ENCODE peak calls at places on chromosomes 2 and 18, in four cellular contexts. J is neural crest cell, V is nephron progenitor cell, R is body of pancreas. D is an unnamed sample.
A peak's percentile ranks its signal among the peaks of the same experiment; 100 is the strongest.

GRCh38 chr2:177553176-177553909 is 160.8 kb downstream of the AGPS start:
- DNase-seq in J (no peak), R (no peak), V (no peak), D (peak; percentile 28)

GRCh38 chr18:7370812-7371211 is 139.9 kb downstream of the LRRC30 start:
- DNase-seq in V (no peak), J (no peak), R (peak; percentile 32), D (no peak)

GRCh38 chr18:27413495-27414401 is 228.6 kb upstream of the CHST9 start:
- DNase-seq in V (no peak), R (no peak), J (no peak), D (peak; percentile 98)

GRCh38 chr2:37790462-37790861 is 119.0 kb upstream of the CDC42EP3 start:
- DNase-seq in V (no peak), J (no peak), R (no peak), D (no peak)

GRCh38 chr2:133954636-133955035 is 299.2 kb upstream of the MGAT5 start:
- DNase-seq in V (no peak), R (no peak), J (no peak), D (no peak)

GRCh38 chr2:235230809-235231601 is 262.8 kb upstream of the AGAP1 start:
- DNase-seq in J (no peak), R (no peak), V (no peak), D (peak; percentile 12)

GRCh38 chr2:100518801-100519200 is 44.0 kb upstream of the PDCL3 start:
- DNase-seq in J (no peak), V (no peak), R (no peak), D (peak; percentile 51)

GRCh38 chr18:7856099-7856498 is 289.0 kb downstream of the PTPRM start:
- DNase-seq in R (no peak), V (no peak), J (no peak), D (no peak)

GRCh38 chr2:65231892-65232477 is 4.4 kb downstream of the ACTR2 start:
- DNase-seq in J (no peak), R (no peak), V (no peak), D (no peak)

GRCh38 chr18:32383040-32383819 is 87.5 kb downstream of the GAREM1 start:
- DNase-seq in J (no peak), V (no peak), R (peak; percentile 63), D (peak; percentile 95)

GRCh38 chr18:79587298-79588125 is 92.1 kb upstream of the CTDP1 start:
- DNase-seq in R (peak; percentile 7), J (no peak), V (peak; percentile 1), D (no peak)

GRCh38 chr2:118657451-118657850 is 190.0 kb downstream of the EN1 start:
- DNase-seq in R (no peak), V (no peak), J (no peak), D (no peak)

GRCh38 chr2:1633092-1633721 is 111.1 kb downstream of the PXDN start:
- DNase-seq in R (no peak), V (no peak), J (no peak), D (no peak)

GRCh38 chr18:36199691-36200295 is 12.5 kb downstream of the MOCOS start:
- DNase-seq in V (no peak), R (no peak), J (no peak), D (no peak)

GRCh38 chr18:29892960-29893558 is 1149.5 kb downstream of the DSC3 start:
- DNase-seq in R (no peak), V (no peak), J (no peak), D (no peak)

GRCh38 chr2:240286596-240286995 is 146.1 kb upstream of the OTOS start:
- DNase-seq in J (no peak), V (no peak), R (no peak), D (no peak)

GRCh38 chr18:63637703-63638102 is 6.4 kb downstream of the SERPINB4 start:
- DNase-seq in V (no peak), R (no peak), J (no peak), D (no peak)

GRCh38 chr2:233435436-233436190 is 81.3 kb downstream of the DGKD start:
- DNase-seq in R (no peak), V (no peak), J (no peak), D (no peak)

GRCh38 chr2:188046437-188046836 is 245.2 kb upstream of the GULP1 start:
- DNase-seq in R (no peak), V (no peak), J (no peak), D (no peak)

GRCh38 chr2:112547333-112547732 is 5.1 kb downstream of the POLR1B start:
- DNase-seq in R (peak; percentile 44), V (peak; percentile 7), J (no peak), D (peak; percentile 87)

GRCh38 chr2:73575280-73575679 is 66.9 kb downstream of the NAT8 start:
- DNase-seq in V (no peak), J (no peak), R (no peak), D (no peak)

GRCh38 chr18:73511751-73512525 is 635.7 kb downstream of the FBXO15 start:
- DNase-seq in V (no peak), R (no peak), J (no peak), D (no peak)

GRCh38 chr2:138630164-138630563 is 128.6 kb downstream of the SPOPL start:
- DNase-seq in J (no peak), R (no peak), V (no peak), D (peak; percentile 8)

GRCh38 chr2:149409506-149409905 is 79.1 kb downstream of the LYPD6 start:
- DNase-seq in R (no peak), J (no peak), V (no peak), D (no peak)

GRCh38 chr2:51297488-51297887 is 265.6 kb upstream of the NRXN1 start:
- DNase-seq in J (no peak), V (no peak), R (no peak), D (no peak)

GRCh38 chr2:207317358-207317984 is 151.7 kb upstream of the KLF7 start:
- DNase-seq in R (no peak), V (no peak), J (no peak), D (peak; percentile 42)

GRCh38 chr18:23838801-23839366 is 149.6 kb downstream of the LAMA3 start:
- DNase-seq in R (no peak), J (no peak), V (no peak), D (peak; percentile 70)

GRCh38 chr2:109368798-109369197 is 239.8 kb downstream of the SH3RF3 start:
- DNase-seq in V (no peak), R (no peak), J (no peak), D (no peak)

GRCh38 chr2:128638741-128639477 is 320.2 kb upstream of the HS6ST1 start:
- DNase-seq in V (peak; percentile 40), R (no peak), J (peak; percentile 62), D (no peak)

GRCh38 chr2:104938226-104938941 is 84.5 kb downstream of the POU3F3 start:
- DNase-seq in J (no peak), V (peak; percentile 35), R (no peak), D (peak; percentile 75)

GRCh38 chr2:169673106-169673505 is 21.1 kb downstream of the CFAP210 start:
- DNase-seq in V (no peak), J (no peak), R (no peak), D (no peak)

GRCh38 chr2:221908518-221908917 is 336.4 kb upstream of the EPHA4 start:
- DNase-seq in J (no peak), V (no peak), R (no peak), D (no peak)

GRCh38 chr18:10378688-10379465 is 75.6 kb upstream of the APCDD1 start:
- DNase-seq in V (no peak), R (no peak), J (no peak), D (no peak)

GRCh38 chr2:10007921-10008808 is 35.2 kb upstream of the KLF11 start:
- DNase-seq in J (no peak), V (no peak), R (peak; percentile 25), D (no peak)

GRCh38 chr18:32577561-32577960 is 106.9 kb upstream of the GAREM1 start:
- DNase-seq in V (no peak), R (no peak), J (no peak), D (no peak)

GRCh38 chr2:72755647-72756423 is 70.0 kb downstream of the EXOC6B start:
- DNase-seq in V (no peak), J (no peak), R (no peak), D (no peak)

GRCh38 chr2:55017428-55017827 is 32.8 kb downstream of the RTN4 start:
- DNase-seq in J (no peak), R (no peak), V (no peak), D (no peak)

GRCh38 chr18:55699233-55699765 is 111.3 kb upstream of the TCF4 start:
- DNase-seq in J (no peak), R (no peak), V (no peak), D (no peak)